ENCODE peak calls at places on chromosomes 6 and 20, in five cellular contexts. I is left ventricle myocardium inferior; A is colonic mucosa; P is CD8-positive, alpha-beta T cell; L is CD8-positive, alpha-beta memory T cell. T is an unnamed sample.
A peak's percentile ranks its signal among the peaks of the same experiment; 100 is the strongest.

GRCh38 chr6:119495230-119495683 is 145.7 kb upstream of the MAN1A1 start:
- DNase-seq in P (no peak), L (no peak), A (peak; percentile 72), I (peak; percentile 30), T (peak; percentile 18)

GRCh38 chr6:90024633-90025032 is 130.4 kb downstream of the GJA10 start:
- DNase-seq in I (no peak), L (no peak), P (no peak), A (no peak), T (no peak)

GRCh38 chr6:99736302-99736701 is 129.7 kb downstream of the PRDM13 start:
- DNase-seq in P (no peak), A (no peak), I (no peak), L (no peak), T (no peak)

GRCh38 chr6:33413601-33414120 is 2.8 kb downstream of the PHF1 start:
- DNase-seq in I (no peak), P (no peak), A (no peak), L (no peak), T (no peak)

GRCh38 chr20:12012241-12013222 is 94.8 kb downstream of the BTBD3 start:
- DNase-seq in P (no peak), I (no peak), L (no peak), A (peak; percentile 66), T (no peak)

GRCh38 chr6:13703496-13703895 is 8.1 kb downstream of the RANBP9 start:
- DNase-seq in L (no peak), A (no peak), P (no peak), I (no peak), T (no peak)

GRCh38 chr6:138673317-138674014 is 100.1 kb upstream of the CCDC28A start:
- DNase-seq in P (no peak), I (no peak), L (no peak), A (no peak), T (no peak)

GRCh38 chr6:44489912-44490604 is 102.6 kb downstream of the CDC5L start:
- DNase-seq in L (no peak), A (no peak), I (no peak), P (no peak), T (peak; percentile 36)

GRCh38 chr6:36788768-36789167 is 50.5 kb downstream of the CPNE5 start:
- DNase-seq in L (no peak), P (no peak), I (no peak), A (no peak), T (no peak)

GRCh38 chr20:8581451-8582183 is 449.6 kb downstream of the PLCB1 start:
- DNase-seq in A (no peak), I (no peak), L (no peak), P (no peak), T (no peak)

GRCh38 chr6:3727593-3728108 is 23.9 kb downstream of the PXDC1 start:
- DNase-seq in I (no peak), A (no peak), P (no peak), L (no peak), T (no peak)

GRCh38 chr6:164098857-164099534 is 684.5 kb downstream of the QKI start:
- DNase-seq in P (no peak), I (peak; percentile 70), A (no peak), L (no peak), T (no peak)

GRCh38 chr20:25173886-25174308 is 21.6 kb upstream of the ENTPD6 start:
- DNase-seq in I (no peak), L (no peak), A (peak; percentile 26), P (no peak), T (no peak)

GRCh38 chr6:131655951-131656350 is 18.8 kb downstream of the ENPP3 start:
- DNase-seq in L (no peak), I (no peak), P (no peak), A (no peak), T (no peak)

GRCh38 chr6:82863771-82864170 is 201.9 kb downstream of the UBE3D start:
- DNase-seq in P (no peak), A (no peak), L (no peak), I (no peak), T (no peak)

GRCh38 chr6:151014404-151015150 is 149.1 kb downstream of the MTHFD1L start:
- DNase-seq in P (peak; percentile 53), L (peak; percentile 36), I (peak; percentile 62), A (peak; percentile 70), T (peak; percentile 47)

GRCh38 chr20:8372819-8373218 is 240.8 kb downstream of the PLCB1 start:
- DNase-seq in A (no peak), L (no peak), P (no peak), I (no peak), T (no peak)

GRCh38 chr6:11918739-11919605 is 93.1 kb upstream of the HIVEP1 start:
- DNase-seq in P (no peak), L (no peak), I (no peak), A (no peak), T (no peak)

GRCh38 chr6:106823058-106823457 is 151.5 kb downstream of the CD24 start:
- DNase-seq in P (no peak), A (no peak), L (no peak), I (no peak), T (no peak)

GRCh38 chr20:62303327-62304226 is 780 bp downstream of the ADRM1 start:
- DNase-seq in L (no peak), I (no peak), A (peak; percentile 40), P (peak; percentile 20), T (peak; percentile 74)

GRCh38 chr6:75543311-75543710 is 49.7 kb upstream of the FILIP1 start:
- DNase-seq in L (no peak), A (no peak), P (no peak), I (no peak), T (no peak)

GRCh38 chr20:32945710-32946221 is 58.5 kb downstream of the SUN5 start:
- DNase-seq in P (peak; percentile 20), L (no peak), I (no peak), A (no peak), T (no peak)

GRCh38 chr6:52253494-52253893 is 9.2 kb upstream of the IL17F start:
- DNase-seq in I (no peak), P (no peak), A (no peak), L (no peak), T (no peak)

GRCh38 chr20:11822116-11822794 is 95.4 kb upstream of the BTBD3 start:
- DNase-seq in A (no peak), I (no peak), L (no peak), P (no peak), T (no peak)

GRCh38 chr20:57749861-57750260 is 40.0 kb upstream of the PMEPA1 start:
- DNase-seq in I (no peak), A (no peak), L (no peak), P (no peak), T (no peak)

GRCh38 chr20:49325981-49326380 is 48.1 kb upstream of the ZNFX1 start:
- DNase-seq in I (no peak), A (no peak), L (no peak), P (no peak), T (no peak)

GRCh38 chr6:84762220-84762940 is 2.0 kb downstream of the TBX18 start:
- DNase-seq in P (no peak), A (no peak), I (no peak), L (no peak), T (peak; percentile 74)

GRCh38 chr20:7657569-7657968 is 282.7 kb downstream of the HAO1 start:
- DNase-seq in A (no peak), L (no peak), P (no peak), I (no peak), T (no peak)

GRCh38 chr6:12113190-12113578 is 101.1 kb downstream of the HIVEP1 start:
- DNase-seq in L (no peak), A (no peak), P (no peak), I (no peak), T (no peak)

GRCh38 chr6:165988306-165988756 is 179.3 kb downstream of the TBXT start:
- DNase-seq in L (no peak), A (no peak), P (no peak), I (no peak), T (no peak)

DNA sequence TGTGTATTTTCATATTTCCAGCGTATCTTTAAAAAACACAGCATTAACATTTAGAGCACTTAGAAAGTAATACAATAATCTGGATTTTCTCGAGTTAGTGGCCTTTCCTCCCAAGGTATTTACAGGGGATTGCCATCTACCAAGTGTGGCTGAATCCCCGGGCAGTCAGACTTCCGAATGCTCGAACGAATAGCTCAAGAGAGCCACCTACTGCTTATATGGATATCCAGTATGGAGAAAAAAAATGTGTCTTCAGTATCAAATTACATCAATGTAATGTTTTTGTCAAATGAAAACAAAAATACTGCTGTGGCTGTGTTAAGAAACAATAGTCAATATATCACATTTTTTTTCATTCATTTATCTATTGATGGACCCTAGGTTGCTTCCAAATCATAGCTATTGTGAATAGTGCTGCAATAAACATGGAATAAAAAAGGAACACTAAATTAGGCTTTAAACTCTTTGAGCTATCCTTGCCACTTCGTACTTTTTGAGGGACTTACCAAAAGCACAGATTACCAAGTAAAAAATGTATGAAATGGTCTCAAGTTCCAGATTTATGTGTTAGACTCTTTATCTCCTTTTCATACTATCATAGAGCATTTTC is 654.5 kb upstream of the PTCHD4 start:
- DNase-seq in P (no peak), L (no peak), I (no peak), A (peak; percentile 21), T (no peak)
- H3K4me3 ChIP-seq in P (no peak overlapping the region), L (no peak overlapping the region), I (no peak overlapping the region), A (no peak overlapping the region), T (no peak overlapping the region)

DNA sequence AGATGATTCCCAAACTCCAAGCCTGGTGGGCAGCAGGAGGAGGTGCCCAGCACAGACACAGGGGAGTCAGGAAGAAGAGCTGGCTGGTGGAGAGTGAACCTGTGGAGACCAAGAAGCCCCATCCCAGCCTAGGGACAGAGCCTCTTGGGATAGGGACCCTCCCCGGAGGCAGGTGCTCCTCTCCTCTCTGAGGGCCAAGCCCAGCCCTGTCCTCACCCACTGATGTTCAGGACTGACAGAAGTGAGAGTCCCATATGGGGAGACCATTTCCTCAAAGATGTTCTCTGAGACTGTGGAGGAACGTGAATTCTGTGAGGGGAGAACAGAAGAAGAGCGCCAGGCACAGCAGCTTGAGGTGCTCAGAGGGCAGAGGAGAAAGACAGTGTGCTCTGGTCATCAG is 2.4 kb upstream of the EBF4 start:
- DNase-seq in L (no peak), I (no peak), A (no peak), P (no peak), T (no peak)
- H3K27me3 ChIP-seq in L (peaks cover 14% of the 10 kb centered on the region), I (peaks cover 51% of the 10 kb centered on the region), A (peaks cover 26% of the 10 kb centered on the region), P (peaks cover 5% of the 10 kb centered on the region), T (no peaks in the 10 kb centered on the region)

DNA sequence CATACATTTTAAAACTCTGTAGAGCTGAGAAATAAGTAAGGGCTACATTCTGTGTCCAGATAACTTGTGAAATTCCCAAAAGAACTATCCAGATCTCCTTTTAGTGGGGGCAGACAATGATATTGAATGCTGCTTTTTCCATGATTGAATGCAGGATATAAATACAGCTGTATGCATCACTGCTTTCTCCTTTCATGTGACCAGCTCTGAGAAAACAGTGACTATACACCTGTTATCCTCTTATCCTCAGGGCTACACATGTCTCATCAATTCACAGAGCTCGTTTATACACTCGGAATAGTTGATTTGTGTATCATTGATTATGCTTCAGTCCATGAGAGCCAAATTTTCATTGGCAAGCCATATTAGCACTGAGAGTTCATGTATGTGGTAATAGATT is 97.5 kb downstream of the RFX6 start:
- DNase-seq in A (no peak), L (no peak), I (no peak), P (no peak), T (no peak)
- H3K4me1 ChIP-seq in A (no peaks in the 10 kb centered on the region), L (no peaks in the 10 kb centered on the region), I (no peaks in the 10 kb centered on the region), P (no peaks in the 10 kb centered on the region), T (no peaks in the 10 kb centered on the region)

GRCh38 chr6:16237242-16237641 is 1.1 kb upstream of the GMPR start:
- DNase-seq in I (no peak), P (no peak), L (no peak), A (no peak), T (no peak)
- H3K4me3 ChIP-seq in I (no peak overlapping the region), P (no peak overlapping the region), L (no peak overlapping the region), A (no peak overlapping the region), T (no peak overlapping the region)

T was measured in right cardiac atrium.